ENCODE peak calls at places on chromosomes 1 and 21, in five cellular contexts. I is SK-N-SH, J is heart left ventricle, S is GM23338, F is NT2/D1. O is an unnamed sample. For H3K36me3, the result is how much of the 10 kb centered on the place peaks cover.

GRCh38 chr1:30758785-30759380 is 1.3 kb upstream of the LAPTM5 start:
- DNase-seq in I (no peak), J (no peak), S (peak), F (no peak), O (no peak)

GRCh38 chr1:186620951-186621350 is 59.3 kb downstream of the PTGS2 start:
- DNase-seq in I (no peak), J (no peak), S (no peak), F (no peak), O (no peak)

GRCh38 chr1:53155534-53155933 is 13.1 kb upstream of the SLC1A7 start:
- DNase-seq in I (no peak), J (no peak), S (no peak), F (no peak), O (no peak)

GRCh38 chr1:172383541-172383940 is 36.9 kb upstream of the C1orf105 start:
- DNase-seq in I (no peak), J (no peak), S (peak), F (no peak), O (no peak)

GRCh38 chr1:81824759-81825158 is 24.0 kb downstream of the ADGRL2 start:
- DNase-seq in I (no peak), J (no peak), S (no peak), F (no peak), O (no peak)

GRCh38 chr1:15323989-15324866 is 77.2 kb downstream of the FHAD1 start:
- DNase-seq in I (no peak), J (no peak), S (peak), F (no peak), O (no peak)

GRCh38 chr1:199243423-199244061 is 604.7 kb downstream of the PTPRC start:
- DNase-seq in I (peak), J (peak), S (peak), F (peak), O (peak)

GRCh38 chr1:204080163-204080903 is 7.4 kb downstream of the SOX13 start:
- DNase-seq in I (peak), J (peak), S (peak), F (peak), O (no peak)

GRCh38 chr1:53398091-53398490 is 61.1 kb upstream of the DMRTB1 start:
- DNase-seq in I (no peak), J (no peak), S (no peak), F (peak), O (no peak)

GRCh38 chr1:67831850-67832513 is 1.3 kb downstream of the GNG12 start:
- DNase-seq in I (peak), J (peak), S (peak), F (no peak), O (no peak)

GRCh38 chr21:39518055-39518844 is 66.5 kb downstream of the SH3BGR start:
- DNase-seq in I (peak), J (no peak), S (peak), F (peak), O (peak)

GRCh38 chr1:87394462-87394861 is 65.8 kb downstream of the LMO4 start:
- DNase-seq in I (no peak), J (no peak), S (peak), F (no peak), O (no peak)

GRCh38 chr1:17315542-17316130 is 7.6 kb downstream of the PADI4 start:
- DNase-seq in I (no peak), J (no peak), S (peak), F (no peak), O (no peak)

GRCh38 chr1:241749924-241750695 is 97.9 kb upstream of the EXO1 start:
- DNase-seq in I (no peak), J (no peak), S (no peak), F (no peak), O (no peak)

GRCh38 chr1:92484171-92484471 is 2.6 kb downstream of the GFI1 start:
- DNase-seq in I (peak), J (no peak), S (no peak), F (no peak), O (no peak)
- H3K4me3 ChIP-seq in I (no peak), J (peak), S (peak), F (peak), O (peak)

GRCh38 chr21:44791993-44792392 is 9.6 kb downstream of the UBE2G2 start:
- DNase-seq in I (no peak), J (no peak), S (no peak), F (no peak), O (no peak)
- H3K36me3 ChIP-seq in I (under half), J (under half), S (under half), F (half or more), O (under half)

GRCh38 chr21:43758132-43758619 is 17.9 kb downstream of the CSTB start:
- DNase-seq in I (no peak), J (no peak), S (no peak), F (no peak), O (no peak)
- H3K4me3 ChIP-seq in I (no peak), J (no peak), S (no peak), F (no peak), O (no peak)

GRCh38 chr21:37502947-37503346 is 136.4 kb downstream of the DYRK1A start:
- DNase-seq in I (no peak), J (no peak), S (no peak), F (no peak), O (no peak)

GRCh38 chr21:37498664-37499063 is 132.1 kb downstream of the DYRK1A start:
- DNase-seq in I (no peak), J (no peak), S (peak), F (no peak), O (no peak)

GRCh38 chr21:37496972-37497371 is 130.4 kb downstream of the DYRK1A start:
- DNase-seq in I (no peak), J (no peak), S (peak), F (no peak), O (no peak)
- H3K36me3 ChIP-seq in I (half or more), J (half or more), S (under half), F (half or more), O (half or more)

GRCh38 chr1:217211484-217211883 is 419.4 kb downstream of the GPATCH2 start:
- DNase-seq in I (no peak), J (no peak), S (no peak), F (no peak), O (no peak)
- H3K4me3 ChIP-seq in I (no peak), J (no peak), S (no peak), F (no peak), O (no peak)

GRCh38 chr1:75522389-75522788 is 88.5 kb downstream of the SLC44A5 start:
- DNase-seq in I (no peak), J (no peak), S (no peak), F (peak), O (no peak)
- H3K36me3 ChIP-seq in I (under half), J (under half), S (under half), F (under half), O (under half)